ENCODE peak calls at places on chromosomes 1 and 21, in ten cellular contexts. V is ovary, H is esophagus squamous epithelium, M is fibroblast of lung, X is H1, G is stomach, S is neuronal stem cell, O is right lobe of liver, A is uterus, P is GM23248. T is an unnamed sample.

GRCh38 chr1:92324784-92325183 is 25.9 kb downstream of the RPAP2 start:
- DNase-seq in V (no peak), H (no peak), M (no peak), X (no peak), G (no peak), S (no peak), O (no peak), A (no peak), P (no peak), T (no peak)

GRCh38 chr1:152185544-152186391 is 26.7 kb upstream of the RPTN start:
- DNase-seq in V (peak; percentile 20), H (no peak), M (peak; percentile 61), X (peak; percentile 42), G (peak; percentile 29), S (peak; percentile 8), O (no peak), A (no peak), P (peak; percentile 85), T (no peak)

GRCh38 chr1:46285730-46286477 is 17.5 kb downstream of the LRRC41 start:
- DNase-seq in V (no peak), H (no peak), M (no peak), X (no peak), G (no peak), S (no peak), O (no peak), A (no peak), P (no peak), T (no peak)

GRCh38 chr1:236185687-236186086 is 43.3 kb downstream of the GPR137B start:
- DNase-seq in V (no peak), H (no peak), M (no peak), X (no peak), G (no peak), S (no peak), O (no peak), A (no peak), P (no peak), T (no peak)

GRCh38 chr1:200336901-200337391 is 72.9 kb downstream of the ZNF281 start:
- DNase-seq in V (no peak), H (no peak), M (no peak), X (no peak), G (no peak), S (no peak), O (no peak), A (no peak), P (no peak), T (no peak)

GRCh38 chr1:236338096-236338495 is 56.0 kb upstream of the EDARADD start:
- DNase-seq in V (no peak), H (no peak), M (peak; percentile 25), X (no peak), G (no peak), S (no peak), O (no peak), A (no peak), P (peak; percentile 58), T (no peak)

GRCh38 chr1:154865442-154866256 is 4.4 kb downstream of the KCNN3 start:
- DNase-seq in V (no peak), H (no peak), M (no peak), X (no peak), G (no peak), S (no peak), O (no peak), A (no peak), P (no peak), T (no peak)

GRCh38 chr1:167474191-167474641 is 44.1 kb downstream of the CD247 start:
- DNase-seq in V (no peak), H (no peak), M (no peak), X (no peak), G (no peak), S (no peak), O (no peak), A (no peak), P (no peak), T (no peak)

GRCh38 chr1:46753985-46754384 is 35.1 kb upstream of the EFCAB14 start:
- DNase-seq in V (no peak), H (no peak), M (no peak), X (no peak), G (no peak), S (no peak), O (no peak), A (no peak), P (no peak), T (no peak)

GRCh38 chr1:95003433-95003738 is 69.4 kb downstream of the ALG14 start:
- DNase-seq in V (peak; percentile 40), H (no peak), M (peak; percentile 38), X (no peak), G (no peak), S (no peak), O (no peak), A (no peak), P (peak; percentile 44), T (no peak)

GRCh38 chr1:243926299-243926698 is 76.3 kb upstream of the AKT3 start:
- DNase-seq in V (no peak), H (no peak), M (no peak), X (no peak), G (no peak), S (no peak), O (no peak), A (no peak), P (no peak), T (no peak)

GRCh38 chr1:113390871-113391642 is 742 bp downstream of the MAGI3 start:
- DNase-seq in V (peak; percentile 51), H (peak; percentile 4), M (no peak), X (peak; percentile 77), G (peak; percentile 67), S (no peak), O (peak; percentile 62), A (peak; percentile 43), P (peak; percentile 59), T (no peak)

GRCh38 chr1:16716691-16717173 is 23.6 kb upstream of the RNU1-4 start:
- DNase-seq in V (no peak), H (no peak), M (no peak), X (no peak), G (peak; percentile 25), S (no peak), O (no peak), A (no peak), P (no peak), T (no peak)

GRCh38 chr21:34706337-34706736 is 37.5 kb downstream of the CLIC6 start:
- DNase-seq in V (no peak), H (no peak), M (no peak), X (no peak), G (no peak), S (no peak), O (no peak), A (no peak), P (no peak), T (no peak)

GRCh38 chr21:33578214-33578613 is 10.3 kb downstream of the DONSON start:
- DNase-seq in V (no peak), H (no peak), M (peak; percentile 71), X (no peak), G (no peak), S (no peak), O (no peak), A (no peak), P (peak; percentile 81), T (no peak)

GRCh38 chr1:156748670-156749428 is 2.6 kb downstream of the HDGF start:
- DNase-seq in V (peak; percentile 78), H (no peak), M (peak; percentile 41), X (no peak), G (peak; percentile 78), S (no peak), O (peak; percentile 57), A (peak; percentile 66), P (peak; percentile 66), T (no peak)

GRCh38 chr1:32744063-32744410 is 41.5 kb upstream of the SYNC start:
- DNase-seq in V (no peak), H (no peak), M (no peak), X (no peak), G (no peak), S (no peak), O (no peak), A (no peak), P (no peak), T (no peak)

GRCh38 chr1:110173466-110174117 is 23.3 kb downstream of the SLC6A17 start:
- DNase-seq in V (no peak), H (no peak), M (no peak), X (no peak), G (no peak), S (no peak), O (no peak), A (no peak), P (peak; percentile 39), T (no peak)

GRCh38 chr1:104991702-104992101 is 1242.0 kb downstream of the AMY1C start:
- DNase-seq in V (no peak), H (no peak), M (no peak), X (no peak), G (no peak), S (no peak), O (no peak), A (no peak), P (no peak), T (no peak)

GRCh38 chr1:206686486-206687249 is 2.0 kb downstream of the MAPKAPK2 start:
- DNase-seq in V (no peak), H (no peak), M (no peak), X (no peak), G (no peak), S (no peak), O (no peak), A (no peak), P (no peak), T (no peak)

GRCh38 chr1:171807547-171807946 is 26.1 kb downstream of the METTL13 start:
- DNase-seq in V (no peak), H (no peak), M (no peak), X (no peak), G (no peak), S (no peak), O (no peak), A (no peak), P (no peak), T (no peak)

GRCh38 chr1:242871631-242872030 is 347.1 kb upstream of the PLD5 start:
- DNase-seq in V (no peak), H (no peak), M (no peak), X (no peak), G (no peak), S (no peak), O (no peak), A (no peak), P (no peak), T (no peak)
- H3K4me1 ChIP-seq in V (no peaks in the 10 kb centered on the region), H (no peaks in the 10 kb centered on the region), M (no peaks in the 10 kb centered on the region), X (no peaks in the 10 kb centered on the region), G (no peaks in the 10 kb centered on the region), S (peaks cover 3% of the 10 kb centered on the region), O (no peaks in the 10 kb centered on the region), A (no peaks in the 10 kb centered on the region), P (no peaks in the 10 kb centered on the region), T (no peaks in the 10 kb centered on the region)

GRCh38 chr1:205453466-205453865 is 2.4 kb downstream of the BLACAT1 start:
- DNase-seq in V (no peak), H (no peak), M (no peak), X (no peak), G (no peak), S (no peak), O (no peak), A (no peak), P (no peak), T (no peak)
- H3K4me1 ChIP-seq in V (peaks cover 3% of the 10 kb centered on the region), H (peaks cover 27% of the 10 kb centered on the region), M (no peaks in the 10 kb centered on the region), X (peaks cover 32% of the 10 kb centered on the region), G (peaks cover 17% of the 10 kb centered on the region), S (peaks cover 42% of the 10 kb centered on the region), O (no peaks in the 10 kb centered on the region), A (no peaks in the 10 kb centered on the region), P (peaks cover 7% of the 10 kb centered on the region), T (peaks cover 13% of the 10 kb centered on the region)

GRCh38 chr21:42525676-42526378 is 12.2 kb downstream of the SLC37A1 start:
- DNase-seq in V (no peak), H (no peak), M (no peak), X (no peak), G (no peak), S (no peak), O (no peak), A (no peak), P (no peak), T (no peak)
- H3K4me1 ChIP-seq in V (peaks cover 13% of the 10 kb centered on the region), H (no peaks in the 10 kb centered on the region), M (peaks cover 7% of the 10 kb centered on the region), X (peaks cover 12% of the 10 kb centered on the region), G (peaks cover 49% of the 10 kb centered on the region), S (peaks cover 20% of the 10 kb centered on the region), O (peaks cover 4% of the 10 kb centered on the region), A (no peaks in the 10 kb centered on the region), P (peaks cover 5% of the 10 kb centered on the region), T (no peaks in the 10 kb centered on the region)

GRCh38 chr1:8460132-8460544 is 142.2 kb downstream of the SLC45A1 start:
- DNase-seq in V (no peak), H (no peak), M (no peak), X (no peak), G (no peak), S (peak; percentile 70), O (no peak), A (no peak), P (peak; percentile 45), T (no peak)
- H3K4me1 ChIP-seq in V (peaks cover 23% of the 10 kb centered on the region), H (peaks cover 30% of the 10 kb centered on the region), M (peaks cover 31% of the 10 kb centered on the region), X (peaks cover 25% of the 10 kb centered on the region), G (peaks cover 39% of the 10 kb centered on the region), S (peaks cover 24% of the 10 kb centered on the region), O (no peaks in the 10 kb centered on the region), A (peaks cover 20% of the 10 kb centered on the region), P (peaks cover 38% of the 10 kb centered on the region), T (peaks cover 56% of the 10 kb centered on the region)

T was measured in thoracic aorta.